ENCODE peak calls at places on chromosomes 12 and 14, in nine cellular contexts. One of them, this sample, is unnamed.

GRCh38 chr14:37051680-37052079 is 120.7 kb downstream of the SLC25A21 start:
- DNase-seq in HepG2: no peak
- DNase-seq in sigmoid colon: no peak
- DNase-seq in stomach: no peak
- DNase-seq in H1: no peak
- DNase-seq in suprapubic skin: no peak
- DNase-seq in HL-60: no peak
- DNase-seq in HCT116: no peak
- DNase-seq in Panc1: no peak
- DNase-seq in this sample: no peak

GRCh38 chr14:70662080-70662479 is 20.4 kb downstream of the TTC9 start:
- DNase-seq in HepG2: no peak
- DNase-seq in sigmoid colon: no peak
- DNase-seq in stomach: no peak
- DNase-seq in H1: no peak
- DNase-seq in suprapubic skin: no peak
- DNase-seq in HL-60: no peak
- DNase-seq in HCT116: no peak
- DNase-seq in Panc1: no peak
- DNase-seq in this sample: no peak

GRCh38 chr14:101035466-101036225 is 132.1 kb upstream of the RTL1 start:
- DNase-seq in HepG2: no peak
- DNase-seq in sigmoid colon: peak; percentile 30
- DNase-seq in stomach: no peak
- DNase-seq in H1: no peak
- DNase-seq in suprapubic skin: peak; percentile 28
- DNase-seq in HL-60: no peak
- DNase-seq in HCT116: no peak
- DNase-seq in Panc1: no peak
- DNase-seq in this sample: no peak

GRCh38 chr12:55931780-55932545 is 1.0 kb downstream of the DGKA start:
- DNase-seq in HepG2: no peak
- DNase-seq in sigmoid colon: peak; percentile 81
- DNase-seq in stomach: peak; percentile 61
- DNase-seq in H1: peak; percentile 73
- DNase-seq in suprapubic skin: peak; percentile 79
- DNase-seq in HL-60: peak; percentile 5
- DNase-seq in HCT116: no peak
- DNase-seq in Panc1: no peak
- DNase-seq in this sample: peak; percentile 70

GRCh38 chr14:95133282-95133681 is 24.0 kb downstream of the DICER1 start:
- DNase-seq in HepG2: no peak
- DNase-seq in sigmoid colon: no peak
- DNase-seq in stomach: no peak
- DNase-seq in H1: no peak
- DNase-seq in suprapubic skin: no peak
- DNase-seq in HL-60: no peak
- DNase-seq in HCT116: no peak
- DNase-seq in Panc1: no peak
- DNase-seq in this sample: no peak

GRCh38 chr12:126312457-126312856 is 1247.2 kb downstream of the AACS start:
- DNase-seq in HepG2: no peak
- DNase-seq in sigmoid colon: no peak
- DNase-seq in stomach: no peak
- DNase-seq in H1: no peak
- DNase-seq in suprapubic skin: no peak
- DNase-seq in HL-60: no peak
- DNase-seq in HCT116: no peak
- DNase-seq in Panc1: no peak
- DNase-seq in this sample: no peak

GRCh38 chr12:67484788-67485480 is 163.6 kb upstream of the DYRK2 start:
- DNase-seq in HepG2: no peak
- DNase-seq in sigmoid colon: no peak
- DNase-seq in stomach: no peak
- DNase-seq in H1: no peak
- DNase-seq in suprapubic skin: no peak
- DNase-seq in HL-60: no peak
- DNase-seq in HCT116: no peak
- DNase-seq in Panc1: no peak
- DNase-seq in this sample: no peak

GRCh38 chr14:58882577-58883018 is 244.8 kb downstream of the DACT1 start:
- DNase-seq in HepG2: no peak
- DNase-seq in sigmoid colon: no peak
- DNase-seq in stomach: no peak
- DNase-seq in H1: no peak
- DNase-seq in suprapubic skin: no peak
- DNase-seq in HL-60: no peak
- DNase-seq in HCT116: no peak
- DNase-seq in Panc1: no peak
- DNase-seq in this sample: no peak

GRCh38 chr14:72243894-72244293 is 311.7 kb downstream of the RGS6 start:
- DNase-seq in HepG2: no peak
- DNase-seq in sigmoid colon: no peak
- DNase-seq in stomach: no peak
- DNase-seq in H1: no peak
- DNase-seq in suprapubic skin: no peak
- DNase-seq in HL-60: no peak
- DNase-seq in HCT116: no peak
- DNase-seq in Panc1: no peak
- DNase-seq in this sample: no peak

GRCh38 chr12:4114986-4115385 is 158.6 kb upstream of the CCND2 start:
- DNase-seq in HepG2: no peak
- DNase-seq in sigmoid colon: peak; percentile 25
- DNase-seq in stomach: no peak
- DNase-seq in H1: peak; percentile 49
- DNase-seq in suprapubic skin: no peak
- DNase-seq in HL-60: no peak
- DNase-seq in HCT116: no peak
- DNase-seq in Panc1: no peak
- DNase-seq in this sample: no peak

GRCh38 chr12:4117386-4118016 is 156.1 kb upstream of the CCND2 start:
- DNase-seq in HepG2: no peak
- DNase-seq in sigmoid colon: peak; percentile 53
- DNase-seq in stomach: no peak
- DNase-seq in H1: peak; percentile 40
- DNase-seq in suprapubic skin: no peak
- DNase-seq in HL-60: peak; percentile 50
- DNase-seq in HCT116: no peak
- DNase-seq in Panc1: no peak
- DNase-seq in this sample: peak; percentile 46

GRCh38 chr12:4115570-4115969 is 158.0 kb upstream of the CCND2 start:
- DNase-seq in HepG2: no peak
- DNase-seq in sigmoid colon: peak; percentile 34
- DNase-seq in stomach: no peak
- DNase-seq in H1: peak; percentile 62
- DNase-seq in suprapubic skin: no peak
- DNase-seq in HL-60: no peak
- DNase-seq in HCT116: no peak
- DNase-seq in Panc1: no peak
- DNase-seq in this sample: no peak

GRCh38 chr12:4118017-4118510 is 155.5 kb upstream of the CCND2 start:
- DNase-seq in HepG2: no peak
- DNase-seq in sigmoid colon: peak; percentile 63
- DNase-seq in stomach: no peak
- DNase-seq in H1: peak; percentile 32
- DNase-seq in suprapubic skin: no peak
- DNase-seq in HL-60: peak; percentile 71
- DNase-seq in HCT116: no peak
- DNase-seq in Panc1: no peak
- DNase-seq in this sample: peak; percentile 80

GRCh38 chr12:4116251-4117111 is 157.1 kb upstream of the CCND2 start:
- DNase-seq in HepG2: peak; percentile 19
- DNase-seq in sigmoid colon: peak; percentile 40
- DNase-seq in stomach: no peak
- DNase-seq in H1: peak; percentile 47
- DNase-seq in suprapubic skin: no peak
- DNase-seq in HL-60: no peak
- DNase-seq in HCT116: no peak
- DNase-seq in Panc1: no peak
- DNase-seq in this sample: peak; percentile 60
- TF ChIP-seq POLR2AphosphoS5 in HepG2: no peak
- TF ChIP-seq POLR2AphosphoS5 in sigmoid colon: no peak
- TF ChIP-seq POLR2AphosphoS5 in stomach: no peak
- TF ChIP-seq POLR2AphosphoS5 in H1: no peak
- TF ChIP-seq POLR2AphosphoS5 in suprapubic skin: no peak
- TF ChIP-seq POLR2AphosphoS5 in HL-60: no peak
- TF ChIP-seq POLR2AphosphoS5 in HCT116: no peak
- TF ChIP-seq POLR2AphosphoS5 in Panc1: no peak
- TF ChIP-seq POLR2AphosphoS5 in this sample: peak; percentile 36

DNA sequence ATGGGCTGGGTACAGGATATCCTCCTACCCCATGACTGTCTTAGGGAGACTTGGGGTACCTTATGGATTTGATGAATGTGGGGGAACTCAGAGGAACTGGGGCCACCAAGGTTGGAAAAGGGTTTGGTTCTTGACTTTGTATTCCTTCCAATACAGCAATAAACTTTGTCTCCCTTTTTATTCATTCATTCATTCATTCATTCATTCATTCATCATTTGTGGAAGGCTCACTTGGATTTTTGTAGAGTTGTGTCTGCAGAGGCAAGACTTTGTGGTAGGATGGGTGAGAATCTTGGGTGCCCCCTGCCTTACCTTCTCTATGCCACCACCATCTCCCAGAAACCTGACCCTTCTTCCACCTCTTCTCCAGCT is 21.1 kb downstream of the SOAT2 start:
- DNase-seq in HepG2: no peak
- DNase-seq in sigmoid colon: no peak
- DNase-seq in stomach: no peak
- DNase-seq in H1: peak; percentile 13
- DNase-seq in suprapubic skin: no peak
- DNase-seq in HL-60: no peak
- DNase-seq in HCT116: no peak
- DNase-seq in Panc1: no peak
- DNase-seq in this sample: no peak
- TF ChIP-seq CTCF in HepG2: no peak
- TF ChIP-seq CTCF in sigmoid colon: no peak
- TF ChIP-seq CTCF in stomach: no peak
- TF ChIP-seq CTCF in H1: no peak
- TF ChIP-seq CTCF in suprapubic skin: no peak
- TF ChIP-seq CTCF in HL-60: no peak
- TF ChIP-seq CTCF in HCT116: no peak
- TF ChIP-seq CTCF in Panc1: no peak
- TF ChIP-seq CTCF in this sample: no peak

GRCh38 chr14:61977217-61977616 is 215.0 kb downstream of the SNAPC1 start:
- DNase-seq in HepG2: no peak
- DNase-seq in sigmoid colon: no peak
- DNase-seq in stomach: no peak
- DNase-seq in H1: no peak
- DNase-seq in suprapubic skin: no peak
- DNase-seq in HL-60: no peak
- DNase-seq in HCT116: no peak
- DNase-seq in Panc1: no peak
- DNase-seq in this sample: no peak
- TF ChIP-seq POLR2AphosphoS5 in HepG2: no peak
- TF ChIP-seq POLR2AphosphoS5 in sigmoid colon: no peak
- TF ChIP-seq POLR2AphosphoS5 in stomach: no peak
- TF ChIP-seq POLR2AphosphoS5 in H1: no peak
- TF ChIP-seq POLR2AphosphoS5 in suprapubic skin: no peak
- TF ChIP-seq POLR2AphosphoS5 in HL-60: no peak
- TF ChIP-seq POLR2AphosphoS5 in HCT116: no peak
- TF ChIP-seq POLR2AphosphoS5 in Panc1: no peak
- TF ChIP-seq POLR2AphosphoS5 in this sample: no peak

DNA sequence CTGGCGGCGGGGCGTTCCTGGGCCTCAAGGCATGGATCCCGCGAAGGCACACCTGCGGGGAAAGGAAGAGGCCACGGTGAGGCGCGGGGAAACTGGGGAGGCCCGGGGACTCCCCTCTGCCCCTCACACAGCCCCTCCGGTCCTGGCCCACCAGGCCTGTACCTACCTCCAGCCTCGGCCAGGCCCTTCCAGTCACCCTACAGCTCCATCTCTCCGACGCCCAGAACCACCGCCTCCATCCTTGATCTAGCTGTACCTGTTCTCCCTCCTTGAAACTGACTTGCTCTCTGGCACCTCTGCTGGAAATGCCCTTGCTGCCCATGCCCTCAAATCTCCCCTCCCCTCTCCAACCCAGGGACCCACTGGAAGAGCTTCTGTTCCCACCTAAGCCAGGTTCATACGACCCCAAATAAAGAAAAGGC is 1.7 kb downstream of the ANKRD9 start:
- DNase-seq in HepG2: no peak
- DNase-seq in sigmoid colon: no peak
- DNase-seq in stomach: no peak
- DNase-seq in H1: no peak
- DNase-seq in suprapubic skin: no peak
- DNase-seq in HL-60: no peak
- DNase-seq in HCT116: no peak
- DNase-seq in Panc1: no peak
- DNase-seq in this sample: no peak
- TF ChIP-seq CTCF in HepG2: no peak
- TF ChIP-seq CTCF in sigmoid colon: no peak
- TF ChIP-seq CTCF in stomach: no peak
- TF ChIP-seq CTCF in H1: peak; percentile 13
- TF ChIP-seq CTCF in suprapubic skin: no peak
- TF ChIP-seq CTCF in HL-60: no peak
- TF ChIP-seq CTCF in HCT116: peak; percentile 42
- TF ChIP-seq CTCF in Panc1: no peak
- TF ChIP-seq CTCF in this sample: no peak

GRCh38 chr14:68792830-68793733 is at the start of gene ZFP36L1:
- DNase-seq in HepG2: peak; percentile 89
- DNase-seq in sigmoid colon: peak; percentile 98
- DNase-seq in stomach: peak; percentile 92
- DNase-seq in H1: peak; percentile 90
- DNase-seq in suprapubic skin: peak; percentile 98
- DNase-seq in HL-60: peak; percentile 9
- DNase-seq in HCT116: peak; percentile 95
- DNase-seq in Panc1: no peak
- DNase-seq in this sample: peak; percentile 94
- TF ChIP-seq POLR2AphosphoS5 in HepG2: peak; percentile 99
- TF ChIP-seq POLR2AphosphoS5 in sigmoid colon: peak; percentile 100
- TF ChIP-seq POLR2AphosphoS5 in stomach: peak; percentile 99
- TF ChIP-seq POLR2AphosphoS5 in H1: peak; percentile 98
- TF ChIP-seq POLR2AphosphoS5 in suprapubic skin: peak; percentile 99
- TF ChIP-seq POLR2AphosphoS5 in HL-60: no peak
- TF ChIP-seq POLR2AphosphoS5 in HCT116: peak; percentile 99
- TF ChIP-seq POLR2AphosphoS5 in Panc1: peak; percentile 98
- TF ChIP-seq POLR2AphosphoS5 in this sample: peak; percentile 100